ENCODE peak calls at places on chromosomes 5 and 9, in six cellular contexts. One of them, this sample, is unnamed.

GRCh38 chr5:174281855-174282254 is 236.3 kb downstream of the NSG2 start:
- DNase-seq in fibroblast of lung: no peak
- DNase-seq in osteoblast: no peak
- DNase-seq in GM23338: no peak
- DNase-seq in GM23248: no peak
- DNase-seq in mesenchymal stem cell: no peak
- DNase-seq in this sample: no peak

GRCh38 chr9:115883467-115884329 is 269.9 kb upstream of the PAPPA start:
- DNase-seq in GM23338: peak; percentile 80
- DNase-seq in fibroblast of lung: peak; percentile 34
- DNase-seq in mesenchymal stem cell: peak; percentile 60
- DNase-seq in GM23248: peak; percentile 69
- DNase-seq in osteoblast: peak; percentile 18
- DNase-seq in this sample: peak; percentile 67

GRCh38 chr9:111963995-111964394 is 67.4 kb downstream of the UGCG start:
- DNase-seq in GM23338: no peak
- DNase-seq in GM23248: no peak
- DNase-seq in osteoblast: no peak
- DNase-seq in mesenchymal stem cell: no peak
- DNase-seq in fibroblast of lung: no peak
- DNase-seq in this sample: no peak

GRCh38 chr5:179051784-179052183 is 8.4 kb upstream of the ZNF354C start:
- DNase-seq in GM23338: no peak
- DNase-seq in mesenchymal stem cell: no peak
- DNase-seq in GM23248: no peak
- DNase-seq in fibroblast of lung: no peak
- DNase-seq in osteoblast: no peak
- DNase-seq in this sample: no peak

GRCh38 chr5:5360878-5361520 is 61.5 kb upstream of the ICE1 start:
- DNase-seq in fibroblast of lung: no peak
- DNase-seq in mesenchymal stem cell: no peak
- DNase-seq in osteoblast: no peak
- DNase-seq in GM23338: no peak
- DNase-seq in GM23248: no peak
- DNase-seq in this sample: peak; percentile 59

GRCh38 chr9:5493597-5494511 is 16.5 kb upstream of the PDCD1LG2 start:
- DNase-seq in osteoblast: peak; percentile 83
- DNase-seq in mesenchymal stem cell: peak; percentile 66
- DNase-seq in GM23248: peak; percentile 92
- DNase-seq in GM23338: no peak
- DNase-seq in fibroblast of lung: peak; percentile 89
- DNase-seq in this sample: no peak

GRCh38 chr9:127318651-127319167 is 54.1 kb downstream of the GARNL3 start:
- DNase-seq in osteoblast: no peak
- DNase-seq in fibroblast of lung: peak; percentile 83
- DNase-seq in mesenchymal stem cell: peak; percentile 65
- DNase-seq in GM23248: peak; percentile 83
- DNase-seq in GM23338: no peak
- DNase-seq in this sample: peak; percentile 54

GRCh38 chr5:157388148-157388547 is 71.9 kb upstream of the NIPAL4 start:
- DNase-seq in osteoblast: no peak
- DNase-seq in GM23248: peak; percentile 7
- DNase-seq in mesenchymal stem cell: peak; percentile 44
- DNase-seq in GM23338: no peak
- DNase-seq in fibroblast of lung: peak; percentile 68
- DNase-seq in this sample: no peak

GRCh38 chr9:125663127-125663526 is 43.9 kb downstream of the MAPKAP1 start:
- DNase-seq in GM23338: no peak
- DNase-seq in osteoblast: peak; percentile 88
- DNase-seq in GM23248: peak; percentile 73
- DNase-seq in fibroblast of lung: peak; percentile 76
- DNase-seq in mesenchymal stem cell: peak; percentile 66
- DNase-seq in this sample: no peak

GRCh38 chr5:6822556-6823343 is 109.5 kb downstream of the TENT4A start:
- DNase-seq in GM23248: no peak
- DNase-seq in GM23338: peak; percentile 27
- DNase-seq in osteoblast: no peak
- DNase-seq in fibroblast of lung: no peak
- DNase-seq in mesenchymal stem cell: no peak
- DNase-seq in this sample: no peak

GRCh38 chr5:150134198-150134588 is 21.5 kb downstream of the PDGFRB start:
- DNase-seq in mesenchymal stem cell: no peak
- DNase-seq in osteoblast: peak; percentile 69
- DNase-seq in fibroblast of lung: no peak
- DNase-seq in GM23248: no peak
- DNase-seq in GM23338: no peak
- DNase-seq in this sample: no peak

GRCh38 chr9:90998573-90998972 is 197.0 kb downstream of the SYK start:
- DNase-seq in GM23248: no peak
- DNase-seq in fibroblast of lung: no peak
- DNase-seq in osteoblast: no peak
- DNase-seq in mesenchymal stem cell: no peak
- DNase-seq in GM23338: no peak
- DNase-seq in this sample: no peak

GRCh38 chr9:68897557-68898145 is 116.3 kb downstream of the PRKACG start:
- DNase-seq in mesenchymal stem cell: no peak
- DNase-seq in GM23338: no peak
- DNase-seq in osteoblast: no peak
- DNase-seq in fibroblast of lung: no peak
- DNase-seq in GM23248: no peak
- DNase-seq in this sample: no peak

GRCh38 chr5:14464661-14465060 is 116.9 kb upstream of the OTULINL start:
- DNase-seq in fibroblast of lung: no peak
- DNase-seq in GM23248: no peak
- DNase-seq in mesenchymal stem cell: no peak
- DNase-seq in osteoblast: no peak
- DNase-seq in GM23338: no peak
- DNase-seq in this sample: no peak

GRCh38 chr5:39200081-39200480 is 19.3 kb downstream of the FYB1 start:
- DNase-seq in fibroblast of lung: no peak
- DNase-seq in GM23248: no peak
- DNase-seq in mesenchymal stem cell: no peak
- DNase-seq in GM23338: no peak
- DNase-seq in osteoblast: no peak
- DNase-seq in this sample: no peak

GRCh38 chr9:266228-266627 is 51.6 kb downstream of the DOCK8 start:
- DNase-seq in mesenchymal stem cell: no peak
- DNase-seq in osteoblast: no peak
- DNase-seq in GM23248: no peak
- DNase-seq in GM23338: no peak
- DNase-seq in fibroblast of lung: no peak
- DNase-seq in this sample: no peak

GRCh38 chr5:2756764-2757163 is 5.3 kb upstream of the IRX2 start:
- DNase-seq in fibroblast of lung: no peak
- DNase-seq in osteoblast: peak; percentile 89
- DNase-seq in mesenchymal stem cell: no peak
- DNase-seq in GM23338: peak; percentile 71
- DNase-seq in GM23248: peak; percentile 76
- DNase-seq in this sample: peak; percentile 29

GRCh38 chr5:55633574-55634203 is 78.4 kb downstream of the SLC38A9 start:
- DNase-seq in GM23338: no peak
- DNase-seq in GM23248: peak; percentile 73
- DNase-seq in fibroblast of lung: peak; percentile 88
- DNase-seq in mesenchymal stem cell: peak; percentile 36
- DNase-seq in osteoblast: peak; percentile 36
- DNase-seq in this sample: no peak

GRCh38 chr5:97629281-97629680 is 446.2 kb upstream of the RIOK2 start:
- DNase-seq in mesenchymal stem cell: peak; percentile 64
- DNase-seq in GM23248: peak; percentile 97
- DNase-seq in GM23338: peak; percentile 3
- DNase-seq in osteoblast: peak; percentile 82
- DNase-seq in fibroblast of lung: peak; percentile 85
- DNase-seq in this sample: peak; percentile 3

GRCh38 chr9:33225319-33226152 is 14.4 kb upstream of the SPINK4 start:
- DNase-seq in GM23248: peak; percentile 86
- DNase-seq in mesenchymal stem cell: peak; percentile 79
- DNase-seq in osteoblast: no peak
- DNase-seq in GM23338: peak; percentile 70
- DNase-seq in fibroblast of lung: peak; percentile 68
- DNase-seq in this sample: peak; percentile 81
- H2AFZ ChIP-seq in GM23248: no peak overlapping the region
- H2AFZ ChIP-seq in mesenchymal stem cell: no peak overlapping the region
- H2AFZ ChIP-seq in osteoblast: peak overlapping the region; percentile 53
- H2AFZ ChIP-seq in GM23338: no peak overlapping the region
- H2AFZ ChIP-seq in fibroblast of lung: no peak overlapping the region
- H2AFZ ChIP-seq in this sample: no peak overlapping the region

DNA sequence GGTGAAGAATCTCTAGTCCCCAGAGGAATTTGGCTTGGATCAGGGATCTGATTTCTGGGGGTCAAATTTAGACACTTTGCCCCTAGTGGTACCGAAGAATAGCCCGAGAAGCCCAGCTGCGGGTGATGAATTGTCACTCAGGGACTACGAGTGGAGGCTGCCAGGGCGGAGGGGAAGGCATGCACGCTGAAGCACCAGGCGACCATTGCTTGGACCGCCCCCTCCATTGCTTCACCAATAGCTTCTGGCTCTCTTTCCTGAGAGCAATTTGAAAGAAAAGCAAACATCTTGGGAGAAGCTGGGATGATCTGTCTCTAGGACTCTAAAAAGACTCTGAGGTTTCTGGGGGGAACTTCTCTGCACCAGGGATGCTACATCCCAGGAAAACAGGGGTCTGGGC is 137.6 kb downstream of the CRB2 start:
- DNase-seq in osteoblast: no peak
- DNase-seq in mesenchymal stem cell: no peak
- DNase-seq in GM23338: no peak
- DNase-seq in GM23248: no peak
- DNase-seq in fibroblast of lung: no peak
- DNase-seq in this sample: no peak
- H2AFZ ChIP-seq in osteoblast: no peak overlapping the region
- H2AFZ ChIP-seq in mesenchymal stem cell: no peak overlapping the region
- H2AFZ ChIP-seq in GM23338: no peak overlapping the region
- H2AFZ ChIP-seq in GM23248: no peak overlapping the region
- H2AFZ ChIP-seq in fibroblast of lung: no peak overlapping the region
- H2AFZ ChIP-seq in this sample: no peak overlapping the region

DNA sequence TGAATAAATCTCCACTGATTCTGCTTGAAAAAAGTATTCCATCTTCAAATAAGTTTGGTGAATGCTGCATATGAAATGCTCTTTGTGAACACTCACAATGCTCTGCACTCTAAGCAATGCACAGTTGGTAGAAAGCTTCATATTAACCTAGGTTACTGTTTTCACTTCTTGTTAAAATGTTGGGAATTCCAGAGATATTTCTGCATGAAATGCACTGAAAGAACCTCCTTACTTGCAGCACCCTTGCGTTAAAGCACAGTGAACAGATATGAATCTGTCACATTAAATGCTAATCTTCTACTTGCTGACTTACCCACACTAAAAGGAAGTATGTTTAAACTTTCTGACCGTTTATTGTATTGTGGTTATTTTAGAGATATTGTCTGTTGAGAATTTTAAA is 584.1 kb upstream of the NUDT12 start:
- DNase-seq in osteoblast: no peak
- DNase-seq in GM23248: no peak
- DNase-seq in GM23338: no peak
- DNase-seq in fibroblast of lung: peak; percentile 1
- DNase-seq in mesenchymal stem cell: peak; percentile 16
- DNase-seq in this sample: no peak
- H2AFZ ChIP-seq in osteoblast: no peak overlapping the region
- H2AFZ ChIP-seq in GM23248: no peak overlapping the region
- H2AFZ ChIP-seq in GM23338: no peak overlapping the region
- H2AFZ ChIP-seq in fibroblast of lung: no peak overlapping the region
- H2AFZ ChIP-seq in mesenchymal stem cell: no peak overlapping the region
- H2AFZ ChIP-seq in this sample: no peak overlapping the region

DNA sequence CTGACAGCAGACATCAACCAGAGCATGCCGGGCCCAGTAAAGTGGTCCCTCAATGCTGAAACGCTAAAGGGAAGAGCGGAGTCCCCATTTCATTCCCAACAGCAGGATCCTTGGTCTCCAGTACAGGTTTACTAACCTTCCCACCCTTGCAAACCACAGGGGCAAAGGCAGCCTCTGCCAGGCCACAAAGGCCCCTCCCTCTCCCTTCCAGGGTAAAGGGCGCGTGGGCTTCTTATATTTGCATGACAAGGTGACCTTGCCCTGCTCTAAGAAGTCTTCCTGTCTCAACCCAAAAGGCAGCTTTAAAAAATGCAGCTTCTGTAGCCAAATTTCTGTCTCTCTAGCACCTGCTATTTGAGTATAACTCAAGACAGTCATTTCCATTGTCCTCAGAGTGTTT is 131.5 kb upstream of the PTCH1 start:
- DNase-seq in GM23338: peak; percentile 37
- DNase-seq in osteoblast: no peak
- DNase-seq in GM23248: no peak
- DNase-seq in fibroblast of lung: no peak
- DNase-seq in mesenchymal stem cell: no peak
- DNase-seq in this sample: no peak
- H2AFZ ChIP-seq in GM23338: peak overlapping the region; percentile 96
- H2AFZ ChIP-seq in osteoblast: no peak overlapping the region
- H2AFZ ChIP-seq in GM23248: no peak overlapping the region
- H2AFZ ChIP-seq in fibroblast of lung: no peak overlapping the region
- H2AFZ ChIP-seq in mesenchymal stem cell: no peak overlapping the region
- H2AFZ ChIP-seq in this sample: no peak overlapping the region

GRCh38 chr9:105330201-105330600 is 85.8 kb downstream of the SLC44A1 start:
- DNase-seq in fibroblast of lung: no peak
- DNase-seq in GM23248: peak; percentile 60
- DNase-seq in GM23338: no peak
- DNase-seq in osteoblast: peak; percentile 81
- DNase-seq in mesenchymal stem cell: no peak
- DNase-seq in this sample: no peak

GRCh38 chr9:105329729-105330082 is 85.3 kb downstream of the SLC44A1 start:
- DNase-seq in GM23248: peak; percentile 50
- DNase-seq in fibroblast of lung: no peak
- DNase-seq in mesenchymal stem cell: peak; percentile 16
- DNase-seq in GM23338: no peak
- DNase-seq in osteoblast: no peak
- DNase-seq in this sample: no peak

GRCh38 chr9:105328296-105328695 is 83.8 kb downstream of the SLC44A1 start:
- DNase-seq in osteoblast: no peak
- DNase-seq in GM23338: no peak
- DNase-seq in mesenchymal stem cell: no peak
- DNase-seq in GM23248: no peak
- DNase-seq in fibroblast of lung: no peak
- DNase-seq in this sample: no peak

GRCh38 chr9:105330755-105331154 is 86.3 kb downstream of the SLC44A1 start:
- DNase-seq in GM23248: no peak
- DNase-seq in osteoblast: no peak
- DNase-seq in fibroblast of lung: no peak
- DNase-seq in GM23338: no peak
- DNase-seq in mesenchymal stem cell: no peak
- DNase-seq in this sample: no peak

GRCh38 chr9:105328872-105329728 is 84.6 kb downstream of the SLC44A1 start:
- DNase-seq in mesenchymal stem cell: no peak
- DNase-seq in fibroblast of lung: no peak
- DNase-seq in osteoblast: peak; percentile 59
- DNase-seq in GM23338: no peak
- DNase-seq in GM23248: peak; percentile 71
- DNase-seq in this sample: no peak
- H2AFZ ChIP-seq in mesenchymal stem cell: no peak overlapping the region
- H2AFZ ChIP-seq in fibroblast of lung: no peak overlapping the region
- H2AFZ ChIP-seq in osteoblast: no peak overlapping the region
- H2AFZ ChIP-seq in GM23338: no peak overlapping the region
- H2AFZ ChIP-seq in GM23248: peak overlapping the region; percentile 47
- H2AFZ ChIP-seq in this sample: no peak overlapping the region

DNA sequence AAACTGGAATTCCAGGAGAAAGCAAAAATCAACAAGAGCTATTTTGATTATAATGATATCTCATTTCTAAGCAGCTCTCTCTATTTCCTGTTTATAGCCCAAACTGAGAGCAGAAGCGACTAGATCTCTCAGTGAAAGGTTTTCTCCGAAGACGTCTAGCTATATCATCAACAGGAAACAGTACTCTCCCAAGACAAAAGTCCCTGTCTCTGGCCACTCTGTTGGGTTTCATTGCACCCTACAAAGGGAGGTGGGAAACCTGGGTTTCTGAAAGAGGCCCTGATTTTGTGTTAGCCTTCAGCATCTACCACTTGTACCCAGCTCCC is 188.3 kb downstream of the PALM2AKAP2 start:
- DNase-seq in GM23338: no peak
- DNase-seq in GM23248: no peak
- DNase-seq in fibroblast of lung: no peak
- DNase-seq in mesenchymal stem cell: peak; percentile 31
- DNase-seq in osteoblast: no peak
- DNase-seq in this sample: no peak
- H2AFZ ChIP-seq in GM23338: no peak overlapping the region
- H2AFZ ChIP-seq in GM23248: no peak overlapping the region
- H2AFZ ChIP-seq in fibroblast of lung: peak overlapping the region; percentile 18
- H2AFZ ChIP-seq in mesenchymal stem cell: no peak overlapping the region
- H2AFZ ChIP-seq in osteoblast: peak overlapping the region; percentile 7
- H2AFZ ChIP-seq in this sample: no peak overlapping the region